ENCODE peak calls at places on chromosomes 16 and 17, in four cellular contexts. One of them, this sample, is unnamed.

GRCh38 chr16:63312343-63312742 is 1276.1 kb upstream of the CDH8 start:
- DNase-seq in coronary artery: no peak
- DNase-seq in prostate gland: no peak
- DNase-seq in AG09319: no peak
- DNase-seq in this sample: no peak

GRCh38 chr17:73667184-73667959 is 23.1 kb upstream of the SDK2 start:
- DNase-seq in AG09319: no peak
- DNase-seq in prostate gland: no peak
- DNase-seq in coronary artery: no peak
- DNase-seq in this sample: no peak

GRCh38 chr16:27377666-27378485 is 24.1 kb upstream of the IL21R start:
- DNase-seq in prostate gland: no peak
- DNase-seq in AG09319: no peak
- DNase-seq in coronary artery: no peak
- DNase-seq in this sample: no peak

GRCh38 chr17:41975099-41976083 is 8.8 kb downstream of the CNP start:
- DNase-seq in coronary artery: no peak
- DNase-seq in prostate gland: no peak
- DNase-seq in AG09319: peak; percentile 15
- DNase-seq in this sample: no peak

GRCh38 chr17:44005527-44005864 is 1.1 kb downstream of the NAGS start:
- DNase-seq in AG09319: no peak
- DNase-seq in prostate gland: no peak
- DNase-seq in coronary artery: no peak
- DNase-seq in this sample: no peak

GRCh38 chr16:77657016-77657415 is 65.3 kb upstream of the NUDT7 start:
- DNase-seq in AG09319: no peak
- DNase-seq in prostate gland: no peak
- DNase-seq in coronary artery: no peak
- DNase-seq in this sample: no peak

GRCh38 chr16:82340531-82340930 is 170.5 kb upstream of the MPHOSPH6 start:
- DNase-seq in prostate gland: no peak
- DNase-seq in AG09319: no peak
- DNase-seq in coronary artery: no peak
- DNase-seq in this sample: no peak

GRCh38 chr16:54873081-54873480 is 57.6 kb upstream of the IRX5 start:
- DNase-seq in AG09319: no peak
- DNase-seq in coronary artery: no peak
- DNase-seq in prostate gland: no peak
- DNase-seq in this sample: no peak

GRCh38 chr17:18182190-18182977 is 1.2 kb upstream of the ALKBH5 start:
- DNase-seq in AG09319: no peak
- DNase-seq in coronary artery: no peak
- DNase-seq in prostate gland: peak; percentile 9
- DNase-seq in this sample: no peak

GRCh38 chr17:9470171-9470570 is 105.4 kb downstream of the STX8 start:
- DNase-seq in coronary artery: no peak
- DNase-seq in prostate gland: no peak
- DNase-seq in AG09319: no peak
- DNase-seq in this sample: no peak

GRCh38 chr16:7398536-7398935 is 65.9 kb downstream of the RBFOX1 start:
- DNase-seq in AG09319: no peak
- DNase-seq in coronary artery: no peak
- DNase-seq in prostate gland: no peak
- DNase-seq in this sample: no peak

GRCh38 chr17:37752482-37752881 is 7.6 kb upstream of the HNF1B start:
- DNase-seq in AG09319: no peak
- DNase-seq in coronary artery: no peak
- DNase-seq in prostate gland: no peak
- DNase-seq in this sample: peak; percentile 67

GRCh38 chr16:78543066-78543465 is 443.6 kb downstream of the WWOX start:
- DNase-seq in prostate gland: no peak
- DNase-seq in coronary artery: no peak
- DNase-seq in AG09319: no peak
- DNase-seq in this sample: no peak

GRCh38 chr17:29393451-29393850 is 3.3 kb downstream of the TAOK1 start:
- DNase-seq in coronary artery: no peak
- DNase-seq in AG09319: no peak
- DNase-seq in prostate gland: no peak
- DNase-seq in this sample: no peak

GRCh38 chr17:17059301-17059890 is 17.1 kb downstream of the MPRIP start:
- DNase-seq in coronary artery: peak; percentile 70
- DNase-seq in AG09319: no peak
- DNase-seq in prostate gland: no peak
- DNase-seq in this sample: no peak

GRCh38 chr16:14301150-14302030 is 230.3 kb downstream of the MRTFB start:
- DNase-seq in coronary artery: no peak
- DNase-seq in prostate gland: no peak
- DNase-seq in AG09319: no peak
- DNase-seq in this sample: no peak

GRCh38 chr16:77207029-77207428 is 7.8 kb downstream of the SYCE1L start:
- DNase-seq in prostate gland: no peak
- DNase-seq in AG09319: no peak
- DNase-seq in coronary artery: no peak
- DNase-seq in this sample: no peak

GRCh38 chr16:58264961-58265479 is 29.8 kb downstream of the PRSS54 start:
- DNase-seq in AG09319: peak; percentile 27
- DNase-seq in prostate gland: no peak
- DNase-seq in coronary artery: no peak
- DNase-seq in this sample: peak; percentile 54

GRCh38 chr17:27579897-27580321 is 51.1 kb upstream of the LGALS9 start:
- DNase-seq in coronary artery: no peak
- DNase-seq in prostate gland: no peak
- DNase-seq in AG09319: no peak
- DNase-seq in this sample: no peak

GRCh38 chr16:83143788-83144187 is 517.0 kb downstream of the CDH13 start:
- DNase-seq in AG09319: no peak
- DNase-seq in prostate gland: no peak
- DNase-seq in coronary artery: no peak
- DNase-seq in this sample: no peak

GRCh38 chr16:58024673-58025350 is 742 bp upstream of the MMP15 start:
- DNase-seq in coronary artery: no peak
- DNase-seq in AG09319: no peak
- DNase-seq in prostate gland: no peak
- DNase-seq in this sample: no peak

GRCh38 chr16:53082509-53082908 is 27.7 kb downstream of the CHD9 start:
- DNase-seq in AG09319: no peak
- DNase-seq in coronary artery: no peak
- DNase-seq in prostate gland: no peak
- DNase-seq in this sample: no peak

GRCh38 chr17:3959295-3959899 is 4.8 kb downstream of the ATP2A3 start:
- DNase-seq in AG09319: no peak
- DNase-seq in coronary artery: no peak
- DNase-seq in prostate gland: peak; percentile 41
- DNase-seq in this sample: no peak

GRCh38 chr16:81137012-81137335 is 40.8 kb upstream of the GCSH start:
- DNase-seq in coronary artery: no peak
- DNase-seq in AG09319: no peak
- DNase-seq in prostate gland: no peak
- DNase-seq in this sample: no peak

DNA sequence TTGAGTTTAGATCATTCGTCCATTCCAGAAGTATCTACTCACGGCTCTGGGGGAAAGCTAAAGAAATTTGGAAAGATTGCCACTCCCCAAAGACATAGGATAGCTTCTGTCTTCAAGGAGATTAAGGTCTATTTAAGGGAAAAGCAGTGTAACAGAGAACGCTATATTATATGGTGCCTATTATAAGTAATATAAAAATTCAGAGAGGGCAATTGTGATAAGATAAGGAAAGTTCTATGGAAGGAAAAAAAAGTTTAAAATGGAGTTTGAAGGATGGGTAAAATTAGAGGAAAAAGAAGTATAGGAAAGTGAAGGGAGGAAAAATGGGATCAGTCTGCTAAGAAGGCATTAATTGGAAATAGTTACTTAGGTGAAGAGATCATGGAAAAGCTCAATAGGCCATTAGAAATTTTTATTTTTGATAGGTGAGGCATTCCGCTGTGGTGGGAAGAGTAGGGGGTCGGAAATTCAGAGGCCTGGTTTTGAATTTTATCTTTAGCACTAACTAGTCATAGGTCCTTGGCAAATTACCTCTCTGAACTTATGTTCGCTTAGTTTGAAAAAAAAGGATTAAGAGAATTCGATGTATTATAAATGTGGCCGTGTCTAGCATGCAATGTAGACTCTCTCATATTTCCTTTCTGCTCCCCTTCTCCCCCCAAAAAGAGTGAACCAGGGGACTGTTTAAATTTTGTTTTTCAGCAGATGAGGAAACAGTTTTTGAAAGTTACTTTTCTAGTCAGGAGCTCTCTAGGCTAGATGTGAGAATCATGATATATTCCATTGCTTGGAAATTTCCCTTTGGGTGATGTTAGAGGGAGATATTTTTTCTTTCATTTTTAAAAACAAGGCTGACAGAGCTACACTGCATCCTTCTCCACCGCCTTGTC is 882 bp upstream of the CDC27 start:
- DNase-seq in coronary artery: no peak
- DNase-seq in AG09319: no peak
- DNase-seq in prostate gland: no peak
- DNase-seq in this sample: no peak
- TF ChIP-seq CTCF in coronary artery: no peak
- TF ChIP-seq CTCF in AG09319: no peak
- TF ChIP-seq CTCF in prostate gland: no peak
- TF ChIP-seq CTCF in this sample: no peak

DNA sequence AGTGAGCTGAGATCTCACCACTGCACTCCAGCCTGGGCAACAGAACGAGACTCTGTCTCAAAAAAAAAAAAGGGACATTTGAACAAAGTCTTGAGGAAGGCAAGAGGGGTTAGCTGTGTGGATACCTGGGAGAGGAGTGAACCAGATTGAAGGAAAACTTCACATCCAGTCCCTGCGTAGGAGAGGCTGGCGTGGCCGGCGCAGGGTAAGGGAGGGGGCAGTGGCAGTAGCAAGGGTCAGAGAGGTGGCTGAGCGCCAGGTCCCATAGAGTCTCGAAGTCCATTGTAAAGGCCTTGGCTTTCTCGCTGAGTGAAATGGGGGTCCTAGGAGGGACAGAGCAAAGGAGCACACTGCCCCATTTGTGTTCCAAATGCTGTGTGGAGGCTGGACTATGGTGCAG is 171.8 kb upstream of the WSCD1 start:
- DNase-seq in coronary artery: no peak
- DNase-seq in prostate gland: no peak
- DNase-seq in AG09319: no peak
- DNase-seq in this sample: no peak
- TF ChIP-seq CTCF in coronary artery: no peak
- TF ChIP-seq CTCF in prostate gland: no peak
- TF ChIP-seq CTCF in AG09319: no peak
- TF ChIP-seq CTCF in this sample: no peak

DNA sequence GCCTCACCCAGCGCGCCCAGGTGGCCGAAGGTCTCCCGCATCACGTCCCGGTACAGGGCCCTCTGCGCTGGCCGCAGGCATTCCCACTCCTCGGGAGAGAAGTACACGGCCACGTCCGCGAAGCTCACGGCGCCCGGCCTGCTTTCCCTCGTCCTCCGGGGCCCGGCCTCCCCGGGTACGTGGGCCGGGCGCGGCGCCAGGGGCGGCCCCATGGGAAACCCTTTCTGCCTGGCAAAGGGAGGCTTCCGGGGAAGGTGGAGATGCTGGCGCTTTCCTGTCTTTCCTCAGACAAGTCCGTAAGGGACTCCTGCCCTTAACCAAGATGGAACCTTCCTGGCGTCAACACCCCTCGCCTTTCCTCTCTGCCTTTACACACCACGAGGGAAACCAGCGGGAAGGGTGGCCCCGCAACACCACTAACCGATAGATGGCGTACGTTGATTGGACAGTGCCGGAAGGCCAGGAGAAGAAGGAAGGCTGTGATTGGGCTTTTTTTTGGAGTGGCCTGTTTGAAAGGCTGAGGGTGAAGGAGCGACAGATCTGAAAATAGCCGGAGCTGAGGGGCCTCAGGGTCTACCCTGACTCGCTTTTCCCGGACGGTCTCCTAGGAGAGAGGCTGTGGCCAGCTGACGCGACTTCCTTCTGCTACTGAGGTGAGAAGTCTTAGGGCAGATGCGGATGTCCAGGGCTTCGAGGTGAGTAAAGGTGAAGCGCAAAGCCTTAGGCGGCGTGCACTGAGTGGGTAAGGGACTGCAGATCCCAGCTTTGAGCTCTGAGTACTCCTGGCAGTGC is at the start of gene ZNF785:
- DNase-seq in AG09319: peak; percentile 98
- DNase-seq in prostate gland: peak; percentile 98
- DNase-seq in coronary artery: peak; percentile 98
- DNase-seq in this sample: peak; percentile 98
- TF ChIP-seq CTCF in AG09319: peak; percentile 34
- TF ChIP-seq CTCF in prostate gland: peak; percentile 62
- TF ChIP-seq CTCF in coronary artery: no peak
- TF ChIP-seq CTCF in this sample: no peak

DNA sequence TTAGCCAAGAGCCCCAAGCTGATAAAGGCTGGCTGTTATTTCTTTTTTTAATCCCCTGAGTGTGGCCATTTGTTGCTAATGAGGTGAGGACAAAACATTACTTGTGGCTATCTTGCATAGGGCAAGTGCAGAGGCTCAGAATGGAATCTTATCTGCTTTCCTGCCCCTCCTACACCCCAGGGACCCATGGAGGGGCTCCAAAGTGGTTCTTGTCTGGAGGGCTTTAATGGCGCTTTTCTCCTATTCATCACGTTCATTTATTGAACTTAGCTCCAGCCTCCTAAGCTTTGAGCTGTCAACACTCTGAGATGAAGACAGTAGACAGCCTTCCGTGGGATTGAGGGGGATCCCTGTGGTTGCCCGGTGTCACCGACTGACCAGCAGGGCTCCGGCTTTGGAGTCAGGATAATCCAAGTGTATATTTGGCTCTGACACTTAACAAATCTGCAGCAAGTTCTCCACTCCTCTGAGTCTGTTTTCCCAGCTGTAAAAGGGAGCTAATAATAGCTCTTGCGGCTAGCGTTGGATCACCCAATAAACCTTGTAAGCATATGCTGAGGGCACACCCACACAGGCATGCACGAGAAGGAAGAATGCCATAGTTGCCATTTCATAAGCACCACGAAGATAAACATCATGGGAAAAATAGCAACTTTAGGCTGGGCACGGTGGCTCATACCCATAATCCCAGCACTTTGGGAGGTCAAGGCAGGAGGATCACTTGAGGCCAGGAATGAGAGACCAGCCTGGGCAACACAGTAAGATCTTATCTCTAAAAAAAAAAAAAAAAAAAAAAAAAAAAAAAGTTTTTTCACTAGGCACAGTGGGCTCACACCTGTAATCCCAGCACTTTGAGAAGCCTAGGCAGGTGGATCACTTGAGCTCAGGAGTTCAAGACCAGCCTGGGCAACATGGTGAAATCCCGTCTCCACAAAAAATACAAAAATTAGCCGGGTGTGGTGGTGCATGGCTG is 44.8 kb downstream of the MYH11 start:
- DNase-seq in AG09319: peak; percentile 67
- DNase-seq in prostate gland: peak; percentile 83
- DNase-seq in coronary artery: peak; percentile 84
- DNase-seq in this sample: peak; percentile 98
- TF ChIP-seq CTCF in AG09319: no peak
- TF ChIP-seq CTCF in prostate gland: no peak
- TF ChIP-seq CTCF in coronary artery: no peak
- TF ChIP-seq CTCF in this sample: peak; percentile 35

GRCh38 chr16:3015865-3016521 is 2.0 kb downstream of the CLDN6 start:
- DNase-seq in prostate gland: no peak
- DNase-seq in coronary artery: no peak
- DNase-seq in AG09319: no peak
- DNase-seq in this sample: no peak
- TF ChIP-seq CTCF in prostate gland: no peak
- TF ChIP-seq CTCF in coronary artery: no peak
- TF ChIP-seq CTCF in AG09319: no peak
- TF ChIP-seq CTCF in this sample: no peak